ENCODE peak calls at places on chromosomes 6 and 20, in nine cellular contexts. P is stomach; L is neuronal stem cell; Q is heart left ventricle; K is IMR-90; Z is astrocyte of the spinal cord; V is lung; G is naive thymus-derived CD4-positive, alpha-beta T cell; U is endodermal cell. E is an unnamed sample.

GRCh38 chr6:148170286-148170685 is 172.4 kb upstream of the SASH1 start:
- DNase-seq in L (no peak), Q (no peak), P (no peak), V (no peak), Z (no peak), K (no peak), U (no peak), G (no peak), E (no peak)

GRCh38 chr6:24882835-24883555 is 52.8 kb downstream of the RIPOR2 start:
- DNase-seq in K (no peak), L (no peak), G (no peak), U (no peak), Q (no peak), V (no peak), P (no peak), Z (no peak), E (no peak)

GRCh38 chr6:129381885-129382284 is 328.1 kb downstream of the ARHGAP18 start:
- DNase-seq in K (no peak), Z (no peak), V (no peak), Q (no peak), L (no peak), U (no peak), P (no peak), G (no peak), E (no peak)

GRCh38 chr20:2300002-2300401 is 4.2 kb downstream of the TGM3 start:
- DNase-seq in Z (no peak), U (no peak), Q (no peak), V (no peak), P (no peak), G (no peak), L (no peak), K (no peak), E (no peak)

GRCh38 chr6:30912746-30913520 is 1.1 kb upstream of the VARS2 start:
- DNase-seq in P (no peak), V (no peak), Q (no peak), U (no peak), G (no peak), K (no peak), L (no peak), Z (no peak), E (no peak)

GRCh38 chr6:170453586-170454511 is 99.3 kb downstream of the PSMB1 start:
- DNase-seq in V (no peak), K (no peak), Q (no peak), P (no peak), G (no peak), L (no peak), Z (no peak), U (peak; percentile 42), E (no peak)

GRCh38 chr6:88339816-88340215 is 173.7 kb upstream of the CNR1 start:
- DNase-seq in Z (peak; percentile 20), P (no peak), V (no peak), K (no peak), L (no peak), G (no peak), U (no peak), Q (no peak), E (no peak)

GRCh38 chr20:50540620-50541605 is 30.7 kb downstream of the PTPN1 start:
- DNase-seq in K (peak; percentile 93), Z (peak; percentile 95), U (no peak), G (no peak), L (no peak), Q (no peak), P (no peak), V (peak; percentile 56), E (no peak)

GRCh38 chr20:1934578-1935573 is 39.7 kb downstream of the SIRPA start:
- DNase-seq in P (no peak), G (no peak), Z (peak; percentile 38), V (peak; percentile 54), U (no peak), K (peak; percentile 78), Q (peak; percentile 82), L (no peak), E (no peak)

GRCh38 chr20:50575869-50576720 is 65.9 kb downstream of the PTPN1 start:
- DNase-seq in U (peak; percentile 89), V (peak; percentile 74), G (peak; percentile 43), Z (peak; percentile 54), K (peak; percentile 51), Q (peak; percentile 72), L (peak; percentile 24), P (peak; percentile 77), E (peak; percentile 26)

GRCh38 chr6:107870379-107870778 is 46.3 kb upstream of the SCML4 start:
- DNase-seq in P (no peak), G (no peak), V (no peak), Z (peak; percentile 29), U (no peak), L (no peak), Q (no peak), K (peak; percentile 80), E (no peak)

GRCh38 chr20:53208110-53208908 is 236.2 kb downstream of the TSHZ2 start:
- DNase-seq in K (no peak), U (peak; percentile 89), Z (no peak), V (no peak), G (no peak), Q (no peak), L (peak; percentile 30), P (no peak), E (peak; percentile 17)

GRCh38 chr6:152696543-152696942 is 1.2 kb upstream of the MYCT1 start:
- DNase-seq in Q (no peak), P (no peak), Z (peak; percentile 57), V (no peak), L (no peak), U (no peak), K (peak; percentile 88), G (no peak), E (no peak)

GRCh38 chr6:127481081-127481480 is 21.9 kb upstream of the KIAA0408 start:
- DNase-seq in V (no peak), Z (peak; percentile 12), U (no peak), L (no peak), Q (no peak), G (no peak), K (peak; percentile 1), P (no peak), E (no peak)

GRCh38 chr6:127482318-127482717 is 23.1 kb upstream of the KIAA0408 start:
- DNase-seq in G (no peak), U (no peak), V (no peak), K (no peak), Z (no peak), Q (no peak), L (no peak), P (no peak), E (no peak)

GRCh38 chr6:127481628-127482027 is 22.4 kb upstream of the KIAA0408 start:
- DNase-seq in U (no peak), Z (peak; percentile 75), L (no peak), V (no peak), K (peak; percentile 68), P (no peak), G (no peak), Q (no peak), E (no peak)

GRCh38 chr6:127484207-127484858 is 25.1 kb upstream of the KIAA0408 start:
- DNase-seq in K (peak; percentile 70), G (no peak), P (no peak), U (no peak), L (no peak), V (no peak), Z (peak; percentile 78), Q (no peak), E (peak; percentile 32)

GRCh38 chr6:127483399-127484055 is 24.3 kb upstream of the KIAA0408 start:
- DNase-seq in Z (peak; percentile 8), G (no peak), P (no peak), L (no peak), K (no peak), V (no peak), Q (no peak), U (peak; percentile 60), E (no peak)
- H3K4me3 ChIP-seq in Z (no peak overlapping the region), G (peak overlapping the region; percentile 38), P (no peak overlapping the region), L (no peak overlapping the region), K (no peak overlapping the region), V (no peak overlapping the region), Q (no peak overlapping the region), U (no peak overlapping the region), E (no peak overlapping the region)

GRCh38 chr20:39795401-39796272 is 833.5 kb downstream of the DHX35 start:
- DNase-seq in V (no peak), P (no peak), G (no peak), U (no peak), Q (no peak), L (no peak), Z (peak; percentile 28), K (peak; percentile 47), E (no peak)

GRCh38 chr20:39800548-39800947 is 838.4 kb downstream of the DHX35 start:
- DNase-seq in L (no peak), K (peak; percentile 63), P (no peak), U (no peak), Q (peak; percentile 46), G (no peak), V (peak; percentile 30), Z (peak; percentile 82), E (no peak)

GRCh38 chr20:39800111-39800510 is 838.0 kb downstream of the DHX35 start:
- DNase-seq in Z (peak; percentile 69), P (no peak), G (no peak), U (no peak), K (peak; percentile 52), L (no peak), V (no peak), Q (no peak), E (no peak)

GRCh38 chr20:39799366-39799965 is 837.3 kb downstream of the DHX35 start:
- DNase-seq in P (no peak), V (no peak), L (no peak), Q (no peak), G (no peak), K (no peak), U (no peak), Z (no peak), E (no peak)
- H3K4me3 ChIP-seq in P (no peak overlapping the region), V (no peak overlapping the region), L (no peak overlapping the region), Q (no peak overlapping the region), G (no peak overlapping the region), K (no peak overlapping the region), U (no peak overlapping the region), Z (no peak overlapping the region), E (no peak overlapping the region)

GRCh38 chr20:25148181-25148981 is 47.1 kb upstream of the ENTPD6 start:
- DNase-seq in Z (peak; percentile 37), U (peak; percentile 64), G (peak; percentile 52), L (no peak), Q (peak; percentile 48), K (peak; percentile 51), P (peak; percentile 54), V (peak; percentile 51), E (no peak)
- H3K4me3 ChIP-seq in Z (peak overlapping the region; percentile 32), U (no peak overlapping the region), G (peak overlapping the region; percentile 65), L (no peak overlapping the region), Q (no peak overlapping the region), K (peak overlapping the region; percentile 22), P (peak overlapping the region; percentile 44), V (no peak overlapping the region), E (no peak overlapping the region)

DNA sequence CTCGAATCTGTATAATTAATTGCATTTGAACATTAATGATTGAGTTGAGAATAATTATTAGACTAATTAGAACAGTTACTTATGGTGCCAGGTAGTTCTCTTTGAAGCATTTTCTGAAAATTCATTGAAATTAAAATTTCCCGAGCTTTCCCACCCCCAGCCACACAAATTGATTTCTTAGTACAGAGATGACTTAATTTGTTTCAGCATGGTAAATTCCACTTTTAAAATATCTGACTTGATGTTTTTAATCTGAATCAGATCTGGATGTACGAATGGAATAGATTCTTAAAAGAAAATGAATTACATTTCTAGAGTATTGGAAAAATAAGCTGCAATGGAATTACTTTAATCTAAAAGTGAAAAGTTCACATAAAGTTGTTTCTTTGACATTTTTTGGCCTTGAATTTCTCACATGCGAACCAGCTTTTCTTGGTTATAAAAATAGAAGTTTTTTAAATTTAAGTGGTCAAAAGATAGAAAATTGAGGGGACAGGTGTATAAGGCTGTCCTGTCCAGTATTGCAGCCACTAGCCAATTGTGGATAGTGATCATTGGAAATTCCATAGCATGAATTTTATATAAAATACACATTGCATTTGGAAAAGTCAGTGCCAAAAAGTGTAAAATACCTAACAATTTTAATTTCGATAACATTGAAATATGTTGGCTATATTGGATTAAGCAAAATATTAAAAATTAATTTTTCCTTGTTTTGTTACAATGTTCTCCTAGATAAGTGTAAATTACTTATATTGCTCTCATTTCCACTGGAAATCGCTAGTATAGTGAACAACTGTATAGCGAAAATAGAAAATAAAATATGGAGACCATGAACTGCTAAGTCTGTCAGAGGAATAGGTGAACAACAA is 102.9 kb downstream of the OR2B2 start:
- DNase-seq in U (no peak), G (no peak), P (no peak), Z (no peak), L (no peak), Q (no peak), V (no peak), K (no peak), E (no peak)
- H3K4me3 ChIP-seq in U (peak overlapping the region; percentile 95), G (peak overlapping the region; percentile 85), P (peak overlapping the region; percentile 60), Z (peak overlapping the region; percentile 69), L (peak overlapping the region; percentile 84), Q (peak overlapping the region; percentile 37), V (no peak overlapping the region), K (no peak overlapping the region), E (peak overlapping the region; percentile 67)

E was measured in Jurkat, Clone E6-1.